ENCODE peak calls at places on chromosome 22, in ten cellular contexts. N is AG04450, R is PC-3, K is HEK293T, G is iris pigment epithelial cell, E is IMR-90, L is right cardiac atrium, J is Calu3, S is SW480, P is T-helper 2 cell. Y is an unnamed sample.

GRCh38 chr22:50119768-50120251 is 30.0 kb downstream of the MOV10L1 start:
- DNase-seq in N (no peak), R (no peak), K (no peak), G (no peak), E (peak), L (no peak), J (no peak), S (no peak), P (no peak), Y (no peak)

GRCh38 chr22:42432020-42432596 is at the start of gene NFAM1:
- DNase-seq in N (no peak), R (no peak), K (no peak), G (no peak), E (no peak), L (peak), J (no peak), S (no peak), P (no peak), Y (no peak)

GRCh38 chr22:37880668-37881440 is 25.2 kb upstream of the MICALL1 start:
- DNase-seq in N (peak), R (peak), K (no peak), G (peak), E (peak), L (no peak), J (no peak), S (no peak), P (no peak), Y (no peak)

GRCh38 chr22:27460596-27461347 is 340.8 kb downstream of the MN1 start:
- DNase-seq in N (peak), R (peak), K (no peak), G (no peak), E (peak), L (peak), J (no peak), S (no peak), P (no peak), Y (peak)

GRCh38 chr22:30861688-30862552 is 106.7 kb downstream of the MORC2 start:
- DNase-seq in N (no peak), R (no peak), K (peak), G (no peak), E (no peak), L (no peak), J (no peak), S (no peak), P (no peak), Y (no peak)

GRCh38 chr22:28736296-28737155 is 5.1 kb downstream of the CHEK2 start:
- DNase-seq in N (no peak), R (no peak), K (no peak), G (no peak), E (no peak), L (no peak), J (no peak), S (no peak), P (no peak), Y (peak)

GRCh38 chr22:24420072-24420976 is 7.1 kb upstream of the ADORA2A start:
- DNase-seq in N (no peak), R (no peak), K (no peak), G (no peak), E (no peak), L (peak), J (no peak), S (no peak), P (no peak), Y (no peak)

GRCh38 chr22:30606455-30607299 is at the start of gene TCN2:
- DNase-seq in N (no peak), R (peak), K (peak), G (peak), E (peak), L (peak), J (peak), S (peak), P (peak), Y (peak)